ENCODE peak calls at places on chromosomes 12 and 14, in six cellular contexts. Q is fibroblast of mammary gland, B is right atrium auricular region, E is lower leg skin, A is fibroblast of lung, P is K562. C is an unnamed sample.

GRCh38 chr14:101456246-101457159 is 104.8 kb upstream of the DIO3 start:
- DNase-seq in E (peak; percentile 29), A (no peak), Q (no peak), P (no peak), B (no peak), C (no peak)

GRCh38 chr12:74365178-74365964 is 172.3 kb upstream of the ATXN7L3B start:
- DNase-seq in A (peak; percentile 51), Q (peak; percentile 68), E (no peak), P (peak; percentile 36), B (no peak), C (peak; percentile 74)

GRCh38 chr14:100056964-100057817 is 8.0 kb upstream of the EVL start:
- DNase-seq in E (no peak), B (no peak), P (no peak), Q (peak; percentile 58), A (peak; percentile 39), C (peak; percentile 48)

GRCh38 chr12:32290411-32290810 is 108.9 kb upstream of the FGD4 start:
- DNase-seq in A (no peak), Q (peak; percentile 38), B (no peak), E (no peak), P (no peak), C (no peak)

GRCh38 chr14:82075566-82075965 is 541.9 kb upstream of the SEL1L start:
- DNase-seq in A (no peak), B (no peak), E (no peak), P (no peak), Q (no peak), C (peak; percentile 0)

GRCh38 chr12:120774169-120774916 is 48.7 kb downstream of the ACADS start:
- DNase-seq in B (no peak), P (no peak), Q (no peak), E (no peak), A (no peak), C (no peak)

GRCh38 chr14:95519699-95520098 is 3.2 kb upstream of the SYNE3 start:
- DNase-seq in Q (peak; percentile 90), A (peak; percentile 87), B (peak; percentile 95), E (peak; percentile 97), P (no peak), C (peak; percentile 87)

GRCh38 chr12:58540480-58541299 is 379.6 kb downstream of the LRIG3 start:
- DNase-seq in Q (peak; percentile 89), B (peak; percentile 77), E (peak; percentile 94), A (peak; percentile 94), P (no peak), C (peak; percentile 96)

GRCh38 chr12:32198555-32198954 is 91.9 kb downstream of the BICD1 start:
- DNase-seq in B (no peak), A (no peak), Q (peak; percentile 73), E (no peak), P (no peak), C (peak; percentile 69)

GRCh38 chr12:87779858-87780498 is 249.2 kb downstream of the C12orf50 start:
- DNase-seq in Q (no peak), P (no peak), B (no peak), E (no peak), A (peak; percentile 11), C (no peak)

GRCh38 chr12:56154818-56155217 is 2.4 kb downstream of the MYL6B start:
- DNase-seq in A (no peak), P (no peak), B (no peak), E (no peak), Q (no peak), C (no peak)

GRCh38 chr14:23054000-23054811 is 3.1 kb downstream of the CDH24 start:
- DNase-seq in E (peak; percentile 82), A (no peak), B (no peak), P (peak; percentile 59), Q (no peak), C (peak; percentile 41)

GRCh38 chr12:62522984-62523383 is 56.4 kb downstream of the MON2 start:
- DNase-seq in Q (peak; percentile 16), B (no peak), E (no peak), A (no peak), P (no peak), C (no peak)

GRCh38 chr14:105205718-105206208 is 24.7 kb upstream of the NUDT14 start:
- DNase-seq in A (no peak), Q (no peak), B (no peak), E (no peak), P (no peak), C (peak; percentile 9)

GRCh38 chr12:14325716-14326343 is 39.7 kb upstream of the ATF7IP start:
- DNase-seq in E (no peak), B (no peak), A (no peak), P (no peak), Q (no peak), C (no peak)

GRCh38 chr14:70000601-70001000 is 121.4 kb downstream of the SMOC1 start:
- DNase-seq in B (no peak), Q (peak; percentile 29), E (peak; percentile 68), A (no peak), P (no peak), C (no peak)

GRCh38 chr14:55433880-55434804 is 6.3 kb downstream of the TBPL2 start:
- DNase-seq in A (no peak), Q (no peak), E (no peak), P (no peak), B (no peak), C (no peak)

GRCh38 chr12:112170376-112170775 is 45.0 kb downstream of the TRAFD1 start:
- DNase-seq in Q (peak; percentile 34), E (no peak), B (no peak), P (peak; percentile 84), A (no peak), C (peak; percentile 4)

GRCh38 chr14:93909429-93910128 is 17.6 kb upstream of the FAM181A start:
- DNase-seq in B (no peak), P (no peak), E (no peak), Q (no peak), A (no peak), C (no peak)

GRCh38 chr14:63248211-63248610 is 44.0 kb downstream of the RHOJ start:
- DNase-seq in B (no peak), P (no peak), A (peak; percentile 51), Q (no peak), E (no peak), C (no peak)

GRCh38 chr14:24315807-24316596 is 4.7 kb downstream of the LTB4R start:
- DNase-seq in Q (peak; percentile 19), A (no peak), B (no peak), P (peak; percentile 58), E (peak; percentile 91), C (peak; percentile 46)

GRCh38 chr14:22393796-22394195 is 195.2 kb downstream of the DAD1 start:
- DNase-seq in E (no peak), A (no peak), P (no peak), B (no peak), Q (no peak), C (no peak)

GRCh38 chr12:123937707-123938600 is 34.7 kb downstream of the CCDC92 start:
- DNase-seq in E (no peak), Q (no peak), B (no peak), A (no peak), P (no peak), C (peak; percentile 38)

GRCh38 chr14:61345144-61345482 is 23.7 kb downstream of the PRKCH start:
- DNase-seq in B (no peak), A (no peak), P (no peak), Q (no peak), E (no peak), C (no peak)

DNA sequence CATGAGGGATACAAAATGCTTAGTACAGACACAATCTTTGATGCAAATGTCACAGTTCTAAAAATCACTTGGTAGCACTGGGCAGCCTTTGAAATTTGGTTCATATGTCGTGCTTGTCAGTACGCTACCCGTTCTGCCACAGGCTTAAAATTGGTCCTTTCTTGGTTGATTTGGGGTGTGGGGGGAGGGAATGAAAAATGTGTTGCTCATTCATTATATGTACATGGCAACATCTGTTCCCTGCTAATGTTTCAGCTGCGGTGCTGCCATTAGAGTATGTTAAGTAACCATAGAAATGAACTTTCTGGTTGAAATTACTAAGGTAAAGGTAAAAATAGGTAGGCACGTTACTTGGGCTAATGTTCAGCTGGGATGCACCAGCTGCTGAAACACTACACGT is 155.4 kb upstream of the ARHGAP5 start:
- DNase-seq in Q (no peak), E (no peak), B (no peak), P (no peak), A (no peak), C (peak; percentile 36)
- H3K4me3 ChIP-seq in Q (no peak overlapping the region), E (no peak overlapping the region), B (no peak overlapping the region), P (no peak overlapping the region), A (no peak overlapping the region), C (no peak overlapping the region)

GRCh38 chr12:115973968-115974765 is 303.3 kb downstream of the MED13L start:
- DNase-seq in E (no peak), A (no peak), B (no peak), P (no peak), Q (no peak), C (no peak)
- TF ChIP-seq CTCF in E (no peak), A (no peak), B (no peak), P (no peak), Q (no peak), C (no peak)

DNA sequence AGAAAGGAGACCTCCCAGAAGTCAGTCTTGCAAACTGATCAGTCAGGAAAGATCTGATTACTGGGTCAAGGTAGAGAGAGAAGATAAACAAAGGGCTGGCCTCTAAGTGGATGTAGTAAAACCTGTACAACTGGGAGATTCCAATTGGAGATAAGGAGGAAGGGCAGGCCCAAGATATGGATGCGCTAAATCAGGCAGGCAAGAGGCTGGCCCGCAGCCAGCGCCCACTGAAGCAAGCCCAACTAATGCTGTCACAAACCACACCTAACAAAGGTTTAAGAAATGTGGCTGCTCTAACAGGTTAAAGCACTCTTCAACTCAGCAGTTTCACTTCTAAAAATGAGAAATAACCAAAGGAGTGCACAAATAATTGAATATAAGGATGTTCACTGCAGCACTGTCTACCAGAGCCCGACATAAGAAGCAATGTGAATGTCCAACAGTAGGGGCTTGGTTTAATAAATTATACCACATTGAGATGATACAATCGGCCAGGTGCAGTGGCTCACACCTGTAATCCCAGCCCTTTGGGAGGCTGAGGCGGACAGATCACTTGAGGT is 4.7 kb downstream of the GLTP start:
- DNase-seq in Q (no peak), P (no peak), E (no peak), B (no peak), A (no peak), C (no peak)
- H3K4me3 ChIP-seq in Q (no peak overlapping the region), P (no peak overlapping the region), E (no peak overlapping the region), B (no peak overlapping the region), A (no peak overlapping the region), C (no peak overlapping the region)

DNA sequence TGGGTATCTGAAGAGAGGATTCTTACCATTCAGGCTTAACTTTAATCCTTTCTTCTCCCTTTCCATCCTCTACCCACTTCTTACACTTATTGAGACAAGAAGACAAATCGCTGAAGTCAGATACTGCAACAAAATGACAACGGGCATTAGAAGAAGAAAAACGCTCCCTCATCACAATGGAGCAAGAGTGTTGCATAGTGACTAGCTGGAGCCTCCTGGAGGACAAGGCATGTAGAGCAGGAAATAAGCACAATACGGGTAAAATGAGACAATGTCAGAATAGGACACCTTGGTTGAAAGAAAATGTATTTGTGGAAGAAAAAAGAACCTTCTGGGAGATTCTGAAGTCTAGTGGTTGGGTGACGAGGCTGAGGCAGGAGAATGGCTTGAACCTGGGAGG is 501.0 kb downstream of the RERGL start:
- DNase-seq in B (no peak), Q (peak; percentile 2), E (no peak), P (no peak), A (no peak), C (no peak)
- TF ChIP-seq CTCF in B (no peak), Q (peak; percentile 15), E (no peak), P (no peak), A (no peak), C (no peak)